ENCODE peak calls at places on chromosomes 16 and 17, in ten cellular contexts. W is PC-3; L is mucosa of descending colon; B is tibial nerve; I is D721Med; Y is IMR-90; P is CD4-positive, alpha-beta T cell; R is ovary; V is endodermal cell; K is gastrocnemius medialis. J is an unnamed sample.

GRCh38 chr16:914453-914852 is 56.3 kb downstream of the LMF1 start:
- DNase-seq in R (no peak), P (no peak), W (peak; percentile 20), Y (peak; percentile 23), L (no peak), K (no peak), V (no peak), I (no peak), B (no peak), J (no peak)

GRCh38 chr17:16406742-16407674 is 8.4 kb upstream of the TRPV2 start:
- DNase-seq in K (no peak), V (peak; percentile 98), L (peak; percentile 55), W (peak; percentile 39), I (no peak), B (no peak), Y (no peak), R (peak; percentile 42), P (no peak), J (peak; percentile 59)

GRCh38 chr17:69551212-69552010 is 136.9 kb downstream of the MAP2K6 start:
- DNase-seq in K (no peak), P (no peak), I (no peak), Y (peak; percentile 47), B (no peak), L (no peak), W (peak; percentile 68), V (no peak), R (no peak), J (no peak)

GRCh38 chr16:180921-181667 is 835 bp downstream of the HBQ1 start:
- DNase-seq in L (peak; percentile 88), I (peak; percentile 94), K (peak; percentile 54), Y (peak; percentile 58), W (peak; percentile 68), V (peak; percentile 96), B (peak; percentile 50), R (peak; percentile 66), P (peak; percentile 89), J (peak; percentile 89)

GRCh38 chr17:65594585-65594940 is 33.1 kb upstream of the AXIN2 start:
- DNase-seq in Y (peak; percentile 34), R (peak; percentile 14), B (no peak), I (no peak), W (no peak), V (peak; percentile 77), K (no peak), L (no peak), P (no peak), J (no peak)

GRCh38 chr16:35305476-35305875 is 1846.1 kb downstream of the TP53TG3F start:
- DNase-seq in V (no peak), P (no peak), K (no peak), I (no peak), Y (no peak), R (no peak), B (no peak), L (no peak), W (peak; percentile 26), J (no peak)

GRCh38 chr16:10754941-10755340 is 11.3 kb downstream of the NUBP1 start:
- DNase-seq in P (no peak), Y (peak; percentile 82), B (no peak), V (no peak), W (peak; percentile 71), R (no peak), K (no peak), I (no peak), L (no peak), J (no peak)

GRCh38 chr17:5418858-5419355 is 555 bp downstream of the NUP88 start:
- DNase-seq in V (no peak), B (no peak), R (no peak), Y (peak; percentile 39), P (peak; percentile 41), I (no peak), W (peak; percentile 41), L (no peak), K (peak; percentile 54), J (no peak)

GRCh38 chr17:40286473-40286872 is 1.2 kb upstream of the CDC6 start:
- DNase-seq in B (no peak), K (no peak), L (no peak), W (no peak), V (no peak), Y (no peak), R (no peak), I (no peak), P (no peak), J (no peak)

GRCh38 chr17:81304196-81305015 is 9.3 kb upstream of the SLC38A10 start:
- DNase-seq in I (no peak), K (no peak), Y (no peak), V (no peak), P (no peak), W (no peak), L (no peak), R (no peak), B (no peak), J (no peak)

GRCh38 chr17:81303385-81303784 is 8.3 kb upstream of the SLC38A10 start:
- DNase-seq in Y (no peak), R (no peak), L (no peak), B (no peak), V (no peak), W (no peak), P (no peak), I (no peak), K (no peak), J (no peak)

GRCh38 chr17:81301195-81302144 is 6.4 kb upstream of the SLC38A10 start:
- DNase-seq in R (no peak), I (no peak), W (no peak), K (no peak), V (no peak), P (no peak), B (no peak), Y (no peak), L (no peak), J (no peak)

GRCh38 chr17:81302324-81302723 is 7.2 kb upstream of the SLC38A10 start:
- DNase-seq in Y (no peak), R (no peak), P (no peak), I (no peak), V (no peak), K (no peak), B (no peak), L (no peak), W (no peak), J (no peak)

GRCh38 chr17:81302861-81303326 is 7.8 kb upstream of the SLC38A10 start:
- DNase-seq in I (no peak), L (no peak), B (no peak), K (peak; percentile 60), R (no peak), Y (no peak), V (peak; percentile 68), W (no peak), P (no peak), J (no peak)
- TF ChIP-seq CTCF in I (peak; percentile 3), L (no peak), B (no peak), K (peak; percentile 42), R (no peak), Y (no peak), V (peak; percentile 41), W (no peak), P (no peak), J (no peak)

DNA sequence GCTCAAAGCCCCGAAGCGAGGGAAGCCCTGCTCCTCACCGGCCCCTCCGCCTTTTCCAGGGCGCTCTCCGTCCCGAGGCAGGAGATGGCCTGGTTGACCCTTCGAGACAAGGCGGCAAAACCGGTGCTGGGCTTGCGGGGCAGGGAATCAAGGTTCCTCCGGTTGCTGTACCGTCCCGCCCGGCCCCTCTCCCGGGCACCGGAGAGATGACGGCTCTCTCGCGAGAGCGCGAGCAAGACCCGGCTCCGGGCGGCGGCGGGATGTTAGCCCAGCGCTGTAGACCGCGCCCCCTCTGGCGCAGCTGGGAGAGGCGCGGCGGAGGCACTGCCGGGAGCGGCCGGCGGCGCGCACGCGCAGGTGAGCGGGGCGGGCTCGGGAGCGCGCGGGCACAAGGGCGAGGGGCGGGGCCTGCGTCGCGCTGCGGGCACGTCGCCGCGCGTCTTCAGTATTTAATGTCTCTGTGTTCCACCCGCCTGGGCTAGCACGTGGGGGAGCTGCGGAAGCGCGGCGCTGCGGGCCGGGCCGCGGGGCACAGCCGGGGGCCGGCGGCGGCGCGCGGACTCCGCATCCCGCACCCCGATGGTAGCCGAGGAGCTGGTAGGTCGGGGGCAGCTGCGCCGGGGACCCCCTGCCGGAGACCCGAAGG is at the start of gene AKAP1:
- DNase-seq in K (peak; percentile 95), P (peak; percentile 92), Y (peak; percentile 90), B (peak; percentile 93), V (peak; percentile 99), I (peak; percentile 95), W (peak; percentile 99), L (peak; percentile 99), R (peak; percentile 96), J (peak; percentile 91)
- TF ChIP-seq CTCF in K (peak; percentile 27), P (no peak), Y (peak; percentile 40), B (peak; percentile 40), V (peak; percentile 37), I (peak; percentile 44), W (no peak), L (no peak), R (peak; percentile 72), J (peak; percentile 27)

DNA sequence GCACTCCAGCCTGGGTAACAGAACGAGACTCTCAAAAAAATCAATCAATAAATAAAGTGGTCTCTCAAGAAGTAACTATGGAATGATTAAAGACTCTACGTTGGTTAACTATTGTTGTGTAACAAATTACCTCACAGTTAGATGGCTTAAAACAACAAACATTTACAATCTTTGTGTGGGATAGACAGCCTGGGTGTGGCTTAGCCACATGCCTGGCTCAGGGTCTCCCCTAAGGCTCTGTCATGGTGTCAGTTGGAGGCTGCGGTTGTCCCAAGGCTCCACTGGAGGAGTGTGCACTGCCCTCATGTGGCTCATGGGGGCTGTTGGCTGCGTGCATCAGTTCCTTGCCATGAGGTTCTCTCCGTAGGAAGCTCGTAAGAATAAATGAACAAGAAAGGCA is 294.5 kb downstream of the SNX29 start:
- DNase-seq in B (no peak), K (no peak), V (peak; percentile 84), L (no peak), R (no peak), Y (peak; percentile 32), P (no peak), I (no peak), W (peak; percentile 56), J (peak; percentile 18)
- TF ChIP-seq CTCF in B (no peak), K (no peak), V (peak; percentile 78), L (no peak), R (no peak), Y (peak; percentile 48), P (no peak), I (peak; percentile 33), W (peak; percentile 64), J (peak; percentile 49)

GRCh38 chr16:86516618-86517003 is 6.3 kb downstream of the FOXF1 start:
- DNase-seq in W (no peak), B (no peak), L (peak; percentile 33), I (no peak), R (no peak), Y (peak; percentile 63), V (peak; percentile 62), P (no peak), K (no peak), J (no peak)

GRCh38 chr16:86519007-86519648 is 8.8 kb downstream of the FOXF1 start:
- DNase-seq in R (no peak), P (no peak), V (no peak), I (no peak), B (no peak), L (no peak), W (no peak), K (no peak), Y (peak; percentile 49), J (no peak)

GRCh38 chr16:86517033-86517432 is 6.7 kb downstream of the FOXF1 start:
- DNase-seq in W (no peak), I (no peak), L (peak; percentile 16), R (no peak), Y (peak; percentile 21), P (no peak), V (no peak), K (no peak), B (no peak), J (no peak)

GRCh38 chr16:86515780-86516617 is 5.7 kb downstream of the FOXF1 start:
- DNase-seq in B (no peak), P (no peak), V (peak; percentile 71), K (no peak), R (no peak), L (peak; percentile 20), W (no peak), I (no peak), Y (peak; percentile 51), J (no peak)

GRCh38 chr16:86517652-86518258 is 7.4 kb downstream of the FOXF1 start:
- DNase-seq in V (peak; percentile 91), L (peak; percentile 70), B (peak; percentile 49), I (no peak), W (peak; percentile 44), P (no peak), R (no peak), Y (peak; percentile 88), K (peak; percentile 36), J (peak; percentile 63)
- TF ChIP-seq CTCF in V (peak; percentile 86), L (no peak), B (peak; percentile 56), I (peak; percentile 65), W (peak; percentile 76), P (no peak), R (peak; percentile 14), Y (peak; percentile 90), K (peak; percentile 47), J (peak; percentile 77)

J was measured in neural crest cell.